ENCODE peak calls at places on chromosomes 16 and 17, in seven cellular contexts. W is transverse colon, D is tibial nerve, F is A549, O is HepG2, P is K562, V is upper lobe of left lung. I is an unnamed sample.

GRCh38 chr17:51079049-51079448 is 41.6 kb downstream of the SPAG9 start:
- DNase-seq in W (no peak), D (no peak), F (no peak), O (no peak), P (no peak), V (no peak), I (no peak)

GRCh38 chr16:56298948-56299602 is 107.8 kb downstream of the GNAO1 start:
- DNase-seq in W (no peak), D (peak; percentile 38), F (no peak), O (no peak), P (no peak), V (no peak), I (no peak)

GRCh38 chr17:31226373-31226772 is 70.7 kb downstream of the OMG start:
- DNase-seq in W (no peak), D (no peak), F (no peak), O (no peak), P (no peak), V (no peak), I (no peak)

GRCh38 chr16:19517424-19518089 is 4.3 kb downstream of the GDE1 start:
- DNase-seq in W (no peak), D (no peak), F (peak; percentile 35), O (no peak), P (peak; percentile 21), V (no peak), I (no peak)

GRCh38 chr16:57377080-57377841 is 5.0 kb downstream of the CX3CL1 start:
- DNase-seq in W (no peak), D (no peak), F (peak; percentile 62), O (peak; percentile 64), P (no peak), V (no peak), I (no peak)

GRCh38 chr16:84925092-84925772 is 86.1 kb downstream of the ZDHHC7 start:
- DNase-seq in W (peak; percentile 64), D (peak; percentile 66), F (peak; percentile 48), O (peak; percentile 53), P (peak; percentile 87), V (no peak), I (no peak)

GRCh38 chr16:6682142-6682811 is 650.4 kb upstream of the RBFOX1 start:
- DNase-seq in W (peak; percentile 26), D (peak; percentile 9), F (peak; percentile 14), O (peak; percentile 20), P (peak; percentile 70), V (no peak), I (no peak)

GRCh38 chr17:29024456-29024952 is 18.4 kb upstream of the PIPOX start:
- DNase-seq in W (no peak), D (no peak), F (no peak), O (no peak), P (no peak), V (no peak), I (no peak)

GRCh38 chr16:1678500-1679098 is 520 bp downstream of the JPT2 start:
- DNase-seq in W (peak; percentile 51), D (peak; percentile 16), F (peak; percentile 76), O (peak; percentile 12), P (no peak), V (no peak), I (no peak)

GRCh38 chr17:29617125-29617480 is 5.6 kb downstream of the CORO6 start:
- DNase-seq in W (peak; percentile 90), D (peak; percentile 69), F (peak; percentile 88), O (peak; percentile 80), P (peak; percentile 60), V (peak; percentile 92), I (peak; percentile 89)

GRCh38 chr16:11207646-11208045 is 48.4 kb downstream of the SOCS1 start:
- DNase-seq in W (no peak), D (no peak), F (no peak), O (no peak), P (peak; percentile 40), V (no peak), I (no peak)

GRCh38 chr16:66211651-66212050 is 154.8 kb upstream of the CDH5 start:
- DNase-seq in W (no peak), D (no peak), F (no peak), O (no peak), P (no peak), V (no peak), I (no peak)

GRCh38 chr17:39174907-39175694 is 9.1 kb upstream of the ARL5C start:
- DNase-seq in W (peak; percentile 78), D (peak; percentile 72), F (peak; percentile 79), O (peak; percentile 65), P (peak; percentile 89), V (peak; percentile 78), I (peak; percentile 91)

GRCh38 chr16:28183441-28183840 is 28.3 kb downstream of the XPO6 start:
- DNase-seq in W (no peak), D (no peak), F (no peak), O (no peak), P (no peak), V (no peak), I (no peak)

GRCh38 chr17:40312131-40312731 is 3.3 kb downstream of the RARA start:
- DNase-seq in W (peak; percentile 17), D (no peak), F (no peak), O (no peak), P (no peak), V (no peak), I (peak; percentile 52)

GRCh38 chr17:75032896-75033294 is 13.9 kb downstream of the ATP5PD start:
- DNase-seq in W (no peak), D (peak; percentile 34), F (peak; percentile 48), O (no peak), P (no peak), V (no peak), I (no peak)

GRCh38 chr16:85312642-85313540 is 200.6 kb upstream of the CIBAR2 start:
- DNase-seq in W (no peak), D (no peak), F (no peak), O (no peak), P (no peak), V (no peak), I (no peak)

GRCh38 chr16:56190903-56191806 is at the start of gene GNAO1:
- DNase-seq in W (peak; percentile 56), D (no peak), F (peak; percentile 47), O (no peak), P (peak; percentile 92), V (peak; percentile 93), I (peak; percentile 70)

GRCh38 chr17:50928662-50929061 is 62.5 kb upstream of the TOB1 start:
- DNase-seq in W (no peak), D (no peak), F (no peak), O (no peak), P (no peak), V (no peak), I (no peak)

GRCh38 chr17:50833396-50834125 is 1.8 kb upstream of the WFIKKN2 start:
- DNase-seq in W (no peak), D (no peak), F (no peak), O (no peak), P (no peak), V (peak; percentile 64), I (peak; percentile 53)

GRCh38 chr16:55275869-55276268 is 48.1 kb upstream of the IRX6 start:
- DNase-seq in W (no peak), D (no peak), F (no peak), O (no peak), P (no peak), V (peak; percentile 17), I (no peak)

GRCh38 chr16:89246903-89247733 is 29.6 kb downstream of the ZNF778 start:
- DNase-seq in W (peak; percentile 93), D (peak; percentile 87), F (peak; percentile 91), O (peak; percentile 85), P (peak; percentile 100), V (peak; percentile 99), I (peak; percentile 95)

GRCh38 chr16:67212766-67213165 is 13.8 kb downstream of the ELMO3 start:
- DNase-seq in W (no peak), D (no peak), F (no peak), O (no peak), P (no peak), V (no peak), I (no peak)
- TF ChIP-seq EP300 in W (no peak), D (no peak), F (no peak), O (no peak), P (no peak), V (no peak), I (no peak)

DNA sequence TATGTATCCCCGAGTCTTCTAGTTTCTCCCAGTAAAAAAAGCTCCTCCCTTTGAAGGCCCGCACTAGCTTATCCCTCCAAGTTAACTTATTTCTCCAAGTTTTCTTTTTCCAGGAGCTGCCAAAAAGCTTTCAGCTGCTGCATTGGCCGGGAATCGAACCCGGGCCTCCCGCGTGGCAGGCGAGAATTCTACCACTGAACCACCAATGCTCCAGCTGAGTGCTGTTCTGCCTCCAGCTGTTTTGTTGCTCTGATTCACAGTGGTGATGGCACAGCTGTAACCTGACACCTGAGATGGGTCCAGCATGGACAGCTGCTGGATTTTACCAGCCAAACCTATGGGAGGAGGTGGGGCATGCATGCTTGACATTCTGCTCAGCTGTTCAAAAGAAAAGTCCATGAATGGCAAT is 22.1 kb downstream of the VAC14 start:
- DNase-seq in W (peak; percentile 38), D (peak; percentile 91), F (peak; percentile 87), O (peak; percentile 82), P (no peak), V (peak; percentile 86), I (peak; percentile 83)
- TF ChIP-seq EP300 in W (no peak), D (peak; percentile 29), F (no peak), O (no peak), P (no peak), V (no peak), I (no peak)

DNA sequence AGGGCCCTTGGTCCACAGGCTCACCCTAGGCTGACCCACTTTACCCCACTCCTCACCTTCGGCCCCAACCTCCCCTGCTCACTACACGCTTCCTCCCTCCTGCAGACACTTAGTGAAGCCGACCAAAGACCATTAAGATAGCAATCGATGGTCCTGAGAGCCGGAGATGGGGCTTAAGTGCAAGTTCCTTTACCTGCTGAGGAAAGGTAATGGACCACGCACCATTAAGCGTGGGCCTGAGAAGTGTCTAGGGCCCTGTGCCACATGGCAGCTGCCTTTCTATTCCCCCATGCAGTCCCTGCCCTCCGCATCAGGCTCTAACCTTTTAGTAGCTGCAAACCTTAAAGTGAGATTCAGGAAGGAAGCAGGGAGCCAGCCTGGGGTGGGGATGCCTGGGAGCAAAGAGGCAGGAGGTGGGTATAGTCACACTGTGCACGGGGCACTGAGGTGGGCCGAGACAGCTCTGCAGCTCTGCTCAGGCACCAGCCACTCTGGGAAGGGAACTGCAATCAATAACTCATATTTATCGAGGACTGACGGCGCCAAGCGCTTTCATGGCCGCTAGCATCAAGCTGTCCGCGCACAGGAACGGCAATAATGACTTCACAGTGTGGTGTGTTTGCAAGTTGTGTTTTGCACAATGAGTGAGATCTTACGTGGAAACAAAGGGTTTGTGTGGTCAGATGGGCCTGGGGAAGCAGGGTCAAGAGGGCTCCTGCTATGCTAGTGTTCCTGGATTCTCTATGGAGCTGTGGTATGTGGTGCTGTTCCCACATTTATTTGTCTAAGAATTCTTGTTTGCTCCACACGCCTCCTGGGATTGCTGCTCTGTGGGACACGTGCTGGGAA is 84.9 kb upstream of the CDC42EP4 start:
- DNase-seq in W (no peak), D (no peak), F (no peak), O (peak; percentile 20), P (no peak), V (no peak), I (no peak)
- TF ChIP-seq EP300 in W (no peak), D (no peak), F (no peak), O (no peak), P (no peak), V (no peak), I (no peak)

DNA sequence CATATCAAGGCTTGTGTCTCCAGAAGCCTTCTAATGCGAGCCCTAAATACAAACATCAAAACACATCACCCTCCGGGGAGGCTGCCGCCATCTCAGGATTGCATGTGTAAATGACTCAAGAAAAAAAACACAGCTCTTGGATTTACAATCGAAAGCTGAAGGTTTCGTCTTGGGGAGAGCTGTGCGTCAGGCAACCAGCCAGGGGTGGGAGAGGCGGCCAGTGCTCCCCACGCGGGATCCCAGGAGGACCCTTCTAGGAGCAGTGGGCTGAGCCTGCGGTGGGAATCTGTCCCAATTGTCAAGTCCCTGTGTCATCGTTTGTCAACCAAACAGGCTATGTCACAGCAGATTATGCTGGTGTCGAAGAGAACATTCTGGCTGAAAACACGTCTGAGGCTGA is 209.7 kb downstream of the ABCC12 start:
- DNase-seq in W (no peak), D (no peak), F (no peak), O (no peak), P (no peak), V (peak; percentile 34), I (no peak)
- TF ChIP-seq EP300 in W (no peak), D (no peak), F (no peak), O (no peak), P (no peak), V (no peak), I (no peak)